ENCODE peak calls at places on chromosomes 13 and 19, in eight cellular contexts. K, H, Y, O, L, B, I and J are unnamed samples.

GRCh38 chr19:45074744-45075143 is 1.5 kb downstream of the ZNF296 start:
- DNase-seq in K (peak; percentile 62), L (no peak), B (no peak), H (no peak), I (no peak), Y (no peak), O (no peak), J (no peak)

GRCh38 chr19:11421607-11422098 is 2.5 kb upstream of the RGL3 start:
- DNase-seq in Y (no peak), B (peak; percentile 77), L (peak; percentile 89), H (no peak), K (peak; percentile 94), I (no peak), O (no peak), J (no peak)

GRCh38 chr19:46317339-46317738 is 20.5 kb downstream of the HIF3A start:
- DNase-seq in H (no peak), I (no peak), Y (no peak), B (no peak), O (no peak), K (no peak), L (no peak), J (no peak)

GRCh38 chr13:94431569-94431968 is 47.9 kb downstream of the DCT start:
- DNase-seq in K (no peak), L (no peak), O (no peak), I (no peak), Y (no peak), H (no peak), B (no peak), J (no peak)

GRCh38 chr13:45683701-45684100 is 18.4 kb upstream of the CBY2 start:
- DNase-seq in K (peak; percentile 41), O (no peak), L (no peak), Y (no peak), B (peak; percentile 15), I (no peak), H (no peak), J (no peak)

GRCh38 chr13:94249512-94249911 is 230.0 kb downstream of the DCT start:
- DNase-seq in H (peak; percentile 27), L (no peak), Y (no peak), O (no peak), B (no peak), I (no peak), K (peak; percentile 28), J (no peak)

GRCh38 chr13:101346942-101347728 is 69.2 kb downstream of the NALCN start:
- DNase-seq in L (no peak), Y (no peak), O (no peak), I (no peak), H (no peak), K (no peak), B (no peak), J (no peak)

GRCh38 chr13:67623630-67624029 is 393.5 kb upstream of the PCDH9 start:
- DNase-seq in H (no peak), I (no peak), O (no peak), K (no peak), Y (no peak), L (no peak), B (no peak), J (no peak)

GRCh38 chr19:35828694-35829301 is 16.2 kb upstream of the PRODH2 start:
- DNase-seq in B (no peak), Y (no peak), H (peak; percentile 66), L (peak; percentile 76), I (no peak), K (peak; percentile 93), O (peak; percentile 51), J (no peak)

GRCh38 chr13:45705145-45705695 is 3.1 kb downstream of the CBY2 start:
- DNase-seq in K (no peak), Y (no peak), I (no peak), B (no peak), L (no peak), H (no peak), O (no peak), J (no peak)

GRCh38 chr13:22561581-22561980 is 619.2 kb upstream of the SGCG start:
- DNase-seq in K (no peak), L (no peak), Y (no peak), H (no peak), O (no peak), I (no peak), B (peak; percentile 38), J (no peak)

GRCh38 chr19:32889137-32889934 is 19.8 kb upstream of the SLC7A9 start:
- DNase-seq in O (no peak), L (no peak), K (no peak), B (no peak), I (no peak), H (no peak), Y (no peak), J (no peak)

GRCh38 chr13:73717632-73718031 is 416.6 kb downstream of the KLF12 start:
- DNase-seq in K (no peak), L (no peak), Y (no peak), I (no peak), B (peak; percentile 16), O (no peak), H (no peak), J (no peak)

GRCh38 chr13:105196052-105196451 is 1339.4 kb downstream of the EFNB2 start:
- DNase-seq in B (no peak), L (no peak), I (no peak), K (peak; percentile 86), H (no peak), Y (no peak), O (no peak), J (no peak)

GRCh38 chr13:32427852-32428580 is at the start of gene N4BP2L1:
- DNase-seq in L (no peak), H (peak; percentile 96), B (peak; percentile 87), O (peak; percentile 55), K (peak; percentile 73), I (peak; percentile 87), Y (no peak), J (no peak)

GRCh38 chr13:72808917-72809500 is 27.1 kb downstream of the PIBF1 start:
- DNase-seq in Y (no peak), H (peak; percentile 9), I (no peak), B (peak; percentile 14), O (no peak), L (peak; percentile 12), K (peak; percentile 39), J (no peak)

GRCh38 chr19:49677901-49678674 is 1.0 kb downstream of the PRMT1 start:
- DNase-seq in L (peak; percentile 68), I (no peak), O (peak; percentile 78), B (peak; percentile 81), K (peak; percentile 97), H (peak; percentile 74), Y (no peak), J (no peak)

GRCh38 chr13:113647351-113648217 is 10.4 kb downstream of the ATP4B start:
- DNase-seq in K (no peak), I (no peak), O (peak; percentile 34), Y (peak; percentile 19), L (no peak), B (peak; percentile 85), H (no peak), J (peak; percentile 1)

GRCh38 chr19:38911388-38912004 is 490 bp downstream of the CCER2 start:
- DNase-seq in H (no peak), I (no peak), K (no peak), L (no peak), Y (no peak), B (no peak), O (no peak), J (no peak)

GRCh38 chr19:38907670-38908069 is 4.3 kb downstream of the CCER2 start:
- DNase-seq in O (no peak), Y (no peak), I (no peak), H (no peak), L (no peak), B (no peak), K (no peak), J (no peak)

GRCh38 chr19:38907227-38907626 is 4.8 kb downstream of the CCER2 start:
- DNase-seq in H (no peak), Y (no peak), O (no peak), K (no peak), I (no peak), L (no peak), B (no peak), J (no peak)

GRCh38 chr19:38910488-38910887 is 1.5 kb downstream of the CCER2 start:
- DNase-seq in H (no peak), B (no peak), Y (no peak), O (no peak), K (no peak), I (no peak), L (no peak), J (no peak)

GRCh38 chr19:38908854-38909253 is 3.1 kb downstream of the CCER2 start:
- DNase-seq in K (no peak), O (no peak), B (no peak), L (peak; percentile 38), H (no peak), Y (no peak), I (no peak), J (no peak)
- TF ChIP-seq POLR2AphosphoS5 in K (no peak), O (no peak), B (no peak), L (no peak), H (no peak), Y (no peak), I (no peak), J (no peak)

GRCh38 chr19:4014541-4015491 is 7.3 kb downstream of the PIAS4 start:
- DNase-seq in Y (no peak), K (peak; percentile 70), O (no peak), H (no peak), L (peak; percentile 69), I (no peak), B (peak; percentile 70), J (no peak)
- TF ChIP-seq REST in Y (no peak), K (no peak), O (no peak), H (no peak), L (no peak), I (no peak), B (no peak), J (no peak)

DNA sequence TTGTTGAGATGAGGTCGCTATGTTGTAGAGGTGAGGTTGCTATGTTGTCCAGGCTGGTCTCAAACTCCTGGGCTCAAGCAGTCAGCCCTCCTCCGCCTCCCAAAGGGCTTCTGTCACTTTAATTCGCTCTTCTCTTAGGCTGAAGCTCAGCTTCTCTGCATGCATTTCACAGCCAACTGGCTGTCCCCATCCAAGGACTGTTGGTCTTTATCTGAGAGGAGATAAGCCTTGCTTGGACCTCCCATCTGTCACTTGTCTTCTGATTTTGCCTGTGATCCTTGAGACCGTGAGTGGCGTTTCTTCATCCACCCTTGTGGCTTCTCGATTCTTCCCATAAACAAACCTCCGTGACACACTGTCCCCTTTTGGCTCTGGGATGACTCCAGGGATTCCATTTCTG is 24.4 kb downstream of the CERS1 start:
- DNase-seq in K (no peak), I (no peak), H (no peak), L (no peak), Y (no peak), O (no peak), B (no peak), J (no peak)
- TF ChIP-seq POLR2AphosphoS5 in K (no peak), I (no peak), H (no peak), L (no peak), Y (no peak), O (no peak), B (no peak), J (no peak)

GRCh38 chr19:51811344-51811743 is 16.4 kb downstream of the FPR3 start:
- DNase-seq in K (no peak), H (no peak), L (no peak), Y (no peak), O (no peak), B (no peak), I (no peak), J (no peak)
- TF ChIP-seq REST in K (no peak), H (no peak), L (no peak), Y (no peak), O (no peak), B (no peak), I (no peak), J (no peak)

GRCh38 chr19:39270091-39270871 is 2.1 kb downstream of the IFNL2 start:
- DNase-seq in L (no peak), Y (no peak), H (no peak), I (no peak), K (no peak), O (no peak), B (no peak), J (no peak)
- TF ChIP-seq POLR2AphosphoS5 in L (no peak), Y (no peak), H (no peak), I (no peak), K (no peak), O (no peak), B (no peak), J (no peak)